ENCODE peak calls at places on chromosomes 1 and 21, in six cellular contexts. One of them, this sample, is unnamed.

GRCh38 chr1:60903591-60903990 is 178.8 kb upstream of the NFIA start:
- DNase-seq in H1: no peak
- DNase-seq in HepG2: no peak
- DNase-seq in K562: no peak
- DNase-seq in GM12878: no peak
- DNase-seq in GM12891: no peak
- DNase-seq in this sample: no peak

GRCh38 chr1:2489615-2490014 is 13.5 kb downstream of the PLCH2 start:
- DNase-seq in HepG2: no peak
- DNase-seq in K562: no peak
- DNase-seq in H1: no peak
- DNase-seq in GM12878: no peak
- DNase-seq in GM12891: no peak
- DNase-seq in this sample: no peak

GRCh38 chr1:81702903-81703302 is 97.8 kb upstream of the ADGRL2 start:
- DNase-seq in K562: no peak
- DNase-seq in GM12891: no peak
- DNase-seq in GM12878: no peak
- DNase-seq in H1: no peak
- DNase-seq in HepG2: no peak
- DNase-seq in this sample: no peak

GRCh38 chr1:226881515-226882185 is 11.2 kb downstream of the PSEN2 start:
- DNase-seq in HepG2: no peak
- DNase-seq in K562: no peak
- DNase-seq in H1: no peak
- DNase-seq in GM12891: no peak
- DNase-seq in GM12878: no peak
- DNase-seq in this sample: no peak

GRCh38 chr1:165943198-165943597 is 115.8 kb downstream of the UCK2 start:
- DNase-seq in HepG2: no peak
- DNase-seq in GM12891: peak; percentile 16
- DNase-seq in GM12878: no peak
- DNase-seq in H1: no peak
- DNase-seq in K562: peak; percentile 19
- DNase-seq in this sample: no peak

GRCh38 chr1:225461533-225462428 is 33.9 kb upstream of the LBR start:
- DNase-seq in H1: no peak
- DNase-seq in GM12891: no peak
- DNase-seq in HepG2: no peak
- DNase-seq in K562: no peak
- DNase-seq in GM12878: no peak
- DNase-seq in this sample: no peak

GRCh38 chr1:207910678-207911354 is at the start of gene CD34:
- DNase-seq in GM12891: peak; percentile 28
- DNase-seq in HepG2: no peak
- DNase-seq in GM12878: no peak
- DNase-seq in H1: no peak
- DNase-seq in K562: no peak
- DNase-seq in this sample: no peak

GRCh38 chr1:198462365-198463025 is 78.0 kb downstream of the ATP6V1G3 start:
- DNase-seq in HepG2: no peak
- DNase-seq in K562: no peak
- DNase-seq in H1: no peak
- DNase-seq in GM12891: no peak
- DNase-seq in GM12878: no peak
- DNase-seq in this sample: no peak

GRCh38 chr1:66539491-66539890 is 5.5 kb downstream of the SGIP1 start:
- DNase-seq in H1: no peak
- DNase-seq in HepG2: no peak
- DNase-seq in K562: no peak
- DNase-seq in GM12878: no peak
- DNase-seq in GM12891: no peak
- DNase-seq in this sample: no peak

GRCh38 chr1:4395158-4395557 is 259.3 kb upstream of the AJAP1 start:
- DNase-seq in K562: no peak
- DNase-seq in GM12878: no peak
- DNase-seq in H1: no peak
- DNase-seq in HepG2: no peak
- DNase-seq in GM12891: no peak
- DNase-seq in this sample: no peak

GRCh38 chr1:85569122-85569521 is 11.4 kb upstream of the CCN1 start:
- DNase-seq in GM12891: no peak
- DNase-seq in GM12878: no peak
- DNase-seq in HepG2: no peak
- DNase-seq in K562: no peak
- DNase-seq in H1: no peak
- DNase-seq in this sample: no peak

GRCh38 chr1:199747984-199748383 is 279.5 kb upstream of the NR5A2 start:
- DNase-seq in K562: no peak
- DNase-seq in H1: peak; percentile 51
- DNase-seq in HepG2: no peak
- DNase-seq in GM12878: no peak
- DNase-seq in GM12891: no peak
- DNase-seq in this sample: no peak

GRCh38 chr21:20997308-20997632 is 939 bp upstream of the NCAM2 start:
- DNase-seq in H1: no peak
- DNase-seq in K562: no peak
- DNase-seq in GM12891: no peak
- DNase-seq in HepG2: no peak
- DNase-seq in GM12878: no peak
- DNase-seq in this sample: no peak

GRCh38 chr1:202861420-202862121 is 27.4 kb downstream of the RABIF start:
- DNase-seq in GM12878: no peak
- DNase-seq in K562: peak; percentile 99
- DNase-seq in H1: peak; percentile 78
- DNase-seq in HepG2: peak; percentile 90
- DNase-seq in GM12891: peak; percentile 76
- DNase-seq in this sample: peak; percentile 67

GRCh38 chr1:27678747-27679146 is 6.8 kb upstream of the IFI6 start:
- DNase-seq in GM12878: no peak
- DNase-seq in GM12891: no peak
- DNase-seq in H1: no peak
- DNase-seq in K562: no peak
- DNase-seq in HepG2: no peak
- DNase-seq in this sample: no peak

GRCh38 chr21:31530918-31531705 is 128.4 kb upstream of the SOD1 start:
- DNase-seq in HepG2: no peak
- DNase-seq in GM12878: no peak
- DNase-seq in GM12891: no peak
- DNase-seq in H1: no peak
- DNase-seq in K562: no peak
- DNase-seq in this sample: no peak

GRCh38 chr1:159341736-159342135 is 39.6 kb downstream of the FCER1A start:
- DNase-seq in H1: no peak
- DNase-seq in GM12891: no peak
- DNase-seq in GM12878: no peak
- DNase-seq in HepG2: no peak
- DNase-seq in K562: no peak
- DNase-seq in this sample: no peak

GRCh38 chr1:223533708-223534107 is 131.8 kb downstream of the CAPN8 start:
- DNase-seq in GM12891: no peak
- DNase-seq in K562: no peak
- DNase-seq in H1: no peak
- DNase-seq in GM12878: no peak
- DNase-seq in HepG2: no peak
- DNase-seq in this sample: no peak

GRCh38 chr1:147079400-147080012 is 92.8 kb downstream of the PRKAB2 start:
- DNase-seq in K562: no peak
- DNase-seq in HepG2: no peak
- DNase-seq in GM12878: no peak
- DNase-seq in H1: no peak
- DNase-seq in GM12891: no peak
- DNase-seq in this sample: no peak

GRCh38 chr1:55078470-55078869 is 39.1 kb downstream of the PCSK9 start:
- DNase-seq in H1: no peak
- DNase-seq in HepG2: no peak
- DNase-seq in GM12891: no peak
- DNase-seq in GM12878: no peak
- DNase-seq in K562: no peak
- DNase-seq in this sample: no peak

DNA sequence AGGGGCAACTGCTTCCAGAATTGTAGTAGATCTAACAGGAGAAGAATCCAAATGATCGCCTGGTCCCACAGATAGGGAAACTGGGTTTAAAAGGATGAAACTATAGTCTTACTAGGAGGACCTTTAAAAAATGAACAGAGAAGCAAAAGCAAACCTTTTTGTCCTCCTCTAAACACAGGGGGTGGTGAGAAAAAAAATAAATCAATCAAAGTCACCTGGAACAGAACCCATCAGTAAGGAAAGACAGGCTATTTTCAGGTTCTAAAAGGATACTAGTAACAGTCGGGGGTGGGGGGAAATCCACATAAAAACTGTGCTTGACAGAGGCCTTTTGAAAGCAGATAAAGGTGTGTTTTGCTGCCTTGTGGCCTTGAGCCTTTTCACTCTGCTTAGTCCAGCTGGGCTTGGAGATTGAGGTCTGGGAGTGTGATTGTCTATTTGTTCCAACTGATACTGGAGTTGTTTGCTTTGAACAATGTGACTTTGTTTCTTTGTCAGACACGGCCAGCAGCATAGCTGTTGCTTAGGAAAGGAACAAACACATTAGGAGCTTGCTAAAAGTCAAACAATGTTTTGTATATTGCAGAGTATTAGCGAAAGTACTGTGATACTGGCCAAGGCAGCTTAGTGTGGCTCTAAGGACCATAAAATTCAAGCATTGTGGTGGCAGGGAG is 141.1 kb upstream of the IRF2BP2 start:
- DNase-seq in HepG2: peak; percentile 99
- DNase-seq in GM12878: no peak
- DNase-seq in H1: no peak
- DNase-seq in GM12891: no peak
- DNase-seq in K562: peak; percentile 27
- DNase-seq in this sample: no peak
- TF ChIP-seq POLR2A in HepG2: no peak
- TF ChIP-seq POLR2A in GM12878: no peak
- TF ChIP-seq POLR2A in H1: no peak
- TF ChIP-seq POLR2A in GM12891: no peak
- TF ChIP-seq POLR2A in K562: no peak
- TF ChIP-seq POLR2A in this sample: no peak

DNA sequence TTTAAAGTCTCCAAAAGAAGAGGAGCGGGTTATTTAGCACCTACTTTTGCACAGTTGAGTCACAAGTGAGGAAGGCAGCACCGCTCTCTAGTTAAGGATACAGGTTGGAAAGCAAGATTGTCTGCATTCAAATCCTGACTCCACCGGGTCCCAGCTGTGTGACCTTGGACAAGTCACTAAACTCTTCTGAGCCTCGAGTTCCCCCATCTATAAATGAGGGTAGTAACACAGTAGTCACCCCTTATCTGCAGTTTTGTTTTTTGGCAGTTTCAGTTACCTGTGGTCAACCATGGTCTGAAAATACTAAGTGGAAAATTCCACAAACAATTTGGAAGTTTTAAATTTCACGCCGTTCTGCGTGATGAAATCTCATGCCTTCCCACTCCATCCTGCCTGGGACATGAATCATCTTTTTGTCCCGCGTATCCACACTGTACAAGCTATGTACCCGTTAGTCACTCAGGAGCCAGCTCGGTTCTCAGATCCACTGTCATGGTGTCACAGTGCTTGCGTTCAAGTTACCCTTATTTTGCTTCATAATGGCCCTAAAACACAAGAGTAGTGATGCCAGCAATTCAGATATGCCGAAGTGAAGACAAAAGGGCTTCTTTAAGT is 49.4 kb downstream of the CAPZB start:
- DNase-seq in GM12878: no peak
- DNase-seq in H1: no peak
- DNase-seq in K562: no peak
- DNase-seq in HepG2: peak; percentile 44
- DNase-seq in GM12891: no peak
- DNase-seq in this sample: no peak
- TF ChIP-seq TAF1 in GM12878: no peak
- TF ChIP-seq TAF1 in H1: no peak
- TF ChIP-seq TAF1 in K562: no peak
- TF ChIP-seq TAF1 in HepG2: no peak
- TF ChIP-seq TAF1 in GM12891: no peak
- TF ChIP-seq TAF1 in this sample: no peak

GRCh38 chr1:204828352-204828850 is 42.3 kb upstream of the NFASC start:
- DNase-seq in HepG2: peak; percentile 16
- DNase-seq in H1: peak; percentile 43
- DNase-seq in GM12878: no peak
- DNase-seq in GM12891: peak; percentile 57
- DNase-seq in K562: peak; percentile 88
- DNase-seq in this sample: peak; percentile 44
- TF ChIP-seq POLR2A in HepG2: no peak
- TF ChIP-seq POLR2A in H1: no peak
- TF ChIP-seq POLR2A in GM12878: no peak
- TF ChIP-seq POLR2A in GM12891: no peak
- TF ChIP-seq POLR2A in K562: no peak
- TF ChIP-seq POLR2A in this sample: no peak

DNA sequence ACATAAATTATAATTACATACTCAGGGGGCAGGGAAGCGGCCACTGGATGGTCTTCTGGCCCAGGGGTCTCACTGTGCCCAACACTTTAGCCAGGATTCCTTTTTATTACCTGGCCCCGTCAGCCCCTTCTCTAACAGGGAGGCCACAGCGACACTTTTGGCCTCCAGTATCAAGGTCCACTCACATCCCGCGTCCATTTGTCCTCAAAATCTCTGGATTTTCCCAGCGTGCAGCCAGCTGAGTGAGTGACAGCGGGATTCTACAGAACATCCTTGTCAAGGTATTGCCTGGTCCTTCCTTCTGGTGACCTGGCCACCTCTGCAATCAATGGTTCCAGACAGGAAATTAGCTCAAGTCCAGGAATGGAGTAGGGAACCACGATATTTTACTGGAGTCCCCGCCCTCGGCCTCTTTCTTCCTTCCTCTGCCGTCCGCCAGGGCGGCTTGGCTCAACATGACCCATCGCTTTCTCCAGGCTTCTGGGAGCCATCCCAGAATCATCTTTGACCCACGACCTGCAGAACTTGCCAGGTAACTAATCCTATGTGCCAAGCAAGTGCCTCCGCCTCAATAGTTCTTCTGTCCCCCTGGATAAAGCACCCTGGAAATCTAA is 2.7 kb upstream of the COL6A2 start:
- DNase-seq in HepG2: no peak
- DNase-seq in GM12891: no peak
- DNase-seq in K562: no peak
- DNase-seq in H1: no peak
- DNase-seq in GM12878: no peak
- DNase-seq in this sample: no peak
- TF ChIP-seq TAF1 in HepG2: no peak
- TF ChIP-seq TAF1 in GM12891: no peak
- TF ChIP-seq TAF1 in K562: no peak
- TF ChIP-seq TAF1 in H1: no peak
- TF ChIP-seq TAF1 in GM12878: no peak
- TF ChIP-seq TAF1 in this sample: no peak

This sample was measured in GM12892.